ENCODE peak calls at places on chromosome 11, in six cellular contexts. M, L, A, C, T and W are unnamed samples.

GRCh38 chr11:88292156-88292844 is 45.2 kb downstream of the CTSC start:
- DNase-seq in T (no peak), M (peak; percentile 49), A (no peak), L (no peak), C (peak; percentile 18), W (no peak)

GRCh38 chr11:7591992-7592391 is 78.2 kb downstream of the PPFIBP2 start:
- DNase-seq in M (no peak), T (no peak), A (no peak), L (no peak), C (no peak), W (no peak)

GRCh38 chr11:92340839-92341238 is 116.2 kb downstream of the FAT3 start:
- DNase-seq in M (peak; percentile 25), A (no peak), C (no peak), T (no peak), L (no peak), W (no peak)

GRCh38 chr11:40306938-40307548 is 1152.4 kb downstream of the LRRC4C start:
- DNase-seq in A (no peak), C (peak; percentile 52), L (no peak), M (peak; percentile 48), T (no peak), W (no peak)

GRCh38 chr11:38835986-38836385 is 2237.9 kb upstream of the RAG2 start:
- DNase-seq in M (no peak), T (no peak), L (no peak), A (no peak), C (no peak), W (no peak)

GRCh38 chr11:47765086-47765485 is 2.1 kb downstream of the FNBP4 start:
- DNase-seq in A (no peak), L (no peak), T (no peak), M (no peak), C (peak; percentile 51), W (no peak)

GRCh38 chr11:94563176-94563847 is 3.9 kb upstream of the PIWIL4 start:
- DNase-seq in A (no peak), M (peak; percentile 78), L (no peak), T (no peak), C (peak; percentile 77), W (no peak)

GRCh38 chr11:34850339-34850738 is 65.8 kb downstream of the APIP start:
- DNase-seq in A (no peak), M (peak; percentile 40), C (no peak), L (peak; percentile 5), T (no peak), W (no peak)

GRCh38 chr11:57476883-57477506 is 16.7 kb downstream of the RTN4RL2 start:
- DNase-seq in T (peak; percentile 45), A (no peak), L (no peak), C (peak; percentile 36), M (no peak), W (peak; percentile 82)

GRCh38 chr11:125371451-125371935 is 124.6 kb downstream of the FEZ1 start:
- DNase-seq in C (no peak), L (no peak), A (no peak), T (no peak), M (no peak), W (no peak)

GRCh38 chr11:56841210-56841810 is 92.8 kb upstream of the OR9G4 start:
- DNase-seq in M (peak; percentile 54), C (peak; percentile 36), T (no peak), A (no peak), L (no peak), W (peak; percentile 15)

GRCh38 chr11:134516529-134516928 is 104.5 kb upstream of the B3GAT1 start:
- DNase-seq in L (no peak), C (no peak), A (no peak), T (no peak), M (no peak), W (peak; percentile 30)

GRCh38 chr11:38460901-38461300 is 1862.9 kb upstream of the RAG2 start:
- DNase-seq in L (no peak), C (peak; percentile 94), M (peak; percentile 33), T (no peak), A (no peak), W (no peak)

GRCh38 chr11:16297332-16297731 is 59.0 kb downstream of the SOX6 start:
- DNase-seq in T (no peak), L (no peak), A (no peak), M (no peak), C (no peak), W (no peak)

GRCh38 chr11:82557274-82557673 is 176.4 kb downstream of the FAM181B start:
- DNase-seq in C (no peak), L (no peak), T (no peak), M (no peak), A (no peak), W (no peak)

DNA sequence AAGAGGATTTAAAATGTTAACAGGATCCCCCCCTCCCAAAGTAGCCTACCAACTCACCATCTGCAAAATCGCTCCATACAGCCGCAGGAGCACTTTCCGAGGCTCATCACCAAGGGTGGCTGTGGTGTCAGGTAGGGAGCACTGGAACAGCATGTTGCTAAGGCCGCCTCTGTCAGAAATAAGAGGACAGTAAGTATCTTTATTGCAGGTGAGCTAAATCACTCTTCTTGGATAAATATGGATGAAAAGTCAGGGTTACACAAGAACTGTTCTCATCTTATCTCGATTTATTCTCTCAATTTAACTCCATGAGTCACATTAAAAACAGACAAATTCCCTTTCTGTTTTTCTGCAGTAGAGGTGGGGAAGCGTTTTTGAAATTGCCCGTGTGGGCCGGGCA is 24.2 kb downstream of the CHKA start:
- DNase-seq in M (no peak), C (no peak), T (no peak), L (no peak), A (no peak), W (no peak)
- H3K4me1 ChIP-seq in M (no peaks in the 10 kb centered on the region), C (no peaks in the 10 kb centered on the region), T (peaks cover 34% of the 10 kb centered on the region), L (no peaks in the 10 kb centered on the region), A (no peaks in the 10 kb centered on the region), W (peaks cover 14% of the 10 kb centered on the region)

GRCh38 chr11:2699531-2700414 is at the start of gene KCNQ1OT1:
- DNase-seq in T (peak; percentile 88), L (peak; percentile 95), A (peak; percentile 53), M (peak; percentile 75), C (peak; percentile 92), W (peak; percentile 94)
- TF ChIP-seq CTCF in T (no peak), L (no peak), A (no peak), M (no peak), C (no peak), W (no peak)

GRCh38 chr11:2443881-2444300 is 423 bp downstream of the TRPM5 start:
- DNase-seq in M (no peak), C (no peak), T (no peak), L (no peak), A (no peak), W (no peak)

GRCh38 chr11:2443406-2443805 is 908 bp downstream of the TRPM5 start:
- DNase-seq in T (no peak), L (no peak), C (no peak), A (no peak), M (no peak), W (peak; percentile 2)

GRCh38 chr11:2445948-2446551 is 1.2 kb downstream of the KCNQ1 start:
- DNase-seq in A (no peak), M (no peak), T (no peak), C (no peak), L (no peak), W (no peak)

GRCh38 chr11:2445107-2445947 is 519 bp downstream of the KCNQ1 start:
- DNase-seq in M (no peak), L (no peak), C (no peak), T (no peak), A (no peak), W (peak; percentile 46)

GRCh38 chr11:2444301-2445106 is at the start of the genes KCNQ1 and TRPM5:
- DNase-seq in T (peak; percentile 68), L (no peak), M (no peak), C (no peak), A (no peak), W (peak; percentile 61)
- H3K27me3 ChIP-seq in T (peaks cover 5% of the 10 kb centered on the region), L (no peaks in the 10 kb centered on the region), M (peaks cover 55% of the 10 kb centered on the region), C (peaks cover 4% of the 10 kb centered on the region), A (no peaks in the 10 kb centered on the region), W (peaks cover 18% of the 10 kb centered on the region)

GRCh38 chr11:315051-315481 is 1.2 kb downstream of the IFITM1 start:
- DNase-seq in A (no peak), L (no peak), T (no peak), C (no peak), M (no peak), W (no peak)

GRCh38 chr11:316891-317291 is 3.1 kb downstream of the IFITM1 start:
- DNase-seq in A (no peak), M (peak; percentile 12), C (no peak), L (no peak), T (no peak), W (no peak)

GRCh38 chr11:313787-314547 is at the start of gene IFITM1:
- DNase-seq in M (peak; percentile 82), T (peak; percentile 22), L (no peak), C (peak; percentile 68), A (no peak), W (no peak)

GRCh38 chr11:315516-315994 is 1.7 kb downstream of the IFITM1 start:
- DNase-seq in T (no peak), C (no peak), L (no peak), A (no peak), M (no peak), W (peak; percentile 52)

DNA sequence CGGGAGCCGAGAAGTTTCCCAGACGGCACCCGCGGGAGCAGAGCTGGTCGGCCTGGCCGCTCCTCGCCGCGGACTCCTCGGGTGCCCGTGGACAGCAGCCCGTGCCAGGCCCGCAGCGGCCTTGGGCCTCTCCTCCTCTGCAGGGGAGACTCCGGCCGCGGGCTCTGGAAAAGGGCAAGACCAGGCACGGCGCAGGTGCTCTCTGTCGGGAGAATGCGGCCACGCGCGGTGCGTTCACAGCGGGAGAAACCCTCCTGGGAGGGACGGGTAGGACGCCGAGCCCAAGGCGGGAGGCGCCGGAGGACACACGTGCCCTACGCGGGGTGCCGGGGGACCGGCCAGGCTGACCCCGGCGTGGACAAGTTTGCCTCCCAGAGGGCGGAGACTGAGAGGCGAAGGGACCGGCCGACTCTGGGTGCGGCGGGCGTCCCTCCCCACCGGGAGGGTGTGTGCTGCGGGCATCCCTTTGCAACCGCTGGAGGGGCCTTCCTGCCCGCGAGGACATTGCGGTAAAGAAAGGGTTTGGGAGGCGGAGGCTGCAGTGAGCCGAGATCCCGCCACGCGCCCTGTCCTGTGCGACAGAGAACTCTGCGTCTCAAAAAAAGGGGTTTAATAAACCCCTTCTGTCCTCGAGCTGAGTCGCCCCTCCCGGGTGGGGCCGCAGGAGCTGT is 2.3 kb downstream of the IFITM1 start:
- DNase-seq in L (no peak), C (no peak), M (peak; percentile 21), T (peak; percentile 64), A (no peak), W (peak; percentile 60)
- H3K4me1 ChIP-seq in L (no peaks in the 10 kb centered on the region), C (peaks cover 10% of the 10 kb centered on the region), M (peaks cover 16% of the 10 kb centered on the region), T (peaks cover 49% of the 10 kb centered on the region), A (peaks cover 26% of the 10 kb centered on the region), W (peaks cover 9% of the 10 kb centered on the region)

DNA sequence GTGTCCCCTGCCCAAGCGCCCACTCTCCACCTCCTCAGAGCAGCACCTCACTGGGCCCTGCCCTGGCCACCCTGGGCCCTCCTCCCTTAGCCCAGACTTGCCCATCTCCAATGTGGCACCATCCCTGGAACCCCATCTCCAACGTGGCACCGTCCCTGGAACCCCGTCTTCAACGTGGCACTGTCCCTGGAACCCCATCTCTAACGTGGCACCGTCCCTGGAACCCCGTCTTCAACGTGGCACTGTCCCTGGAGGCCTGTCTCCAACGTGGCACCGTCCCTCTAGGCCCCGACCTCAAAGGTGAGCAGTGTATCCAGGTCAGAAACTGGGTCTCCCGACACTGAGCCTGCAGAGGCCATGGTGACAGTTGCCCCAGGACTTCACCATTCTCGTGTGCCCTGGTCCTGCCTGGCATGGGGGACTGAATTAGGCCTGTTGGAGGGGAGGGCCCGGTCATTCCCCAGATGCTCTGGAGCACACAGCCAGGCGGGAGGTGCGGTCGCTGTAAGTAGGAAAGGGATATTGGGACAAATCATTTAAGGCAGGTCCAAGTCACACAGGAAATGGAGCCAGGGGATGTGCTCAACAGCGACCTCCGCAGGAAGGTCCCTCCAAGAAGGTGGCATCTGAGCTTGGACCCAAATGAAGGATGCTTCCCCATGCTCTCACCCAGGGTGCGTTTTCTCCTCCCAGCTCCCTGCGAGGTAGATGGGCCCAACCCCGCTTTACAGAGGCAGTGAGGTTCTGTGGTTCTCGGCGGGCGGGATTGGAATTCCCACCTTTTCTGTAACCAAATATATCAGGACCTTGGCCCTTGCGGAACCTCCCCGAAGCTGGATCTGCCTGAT is 2.4 kb upstream of the CTSD start:
- DNase-seq in L (no peak), T (no peak), C (no peak), A (no peak), M (no peak), W (peak; percentile 12)
- TF ChIP-seq CTCF in L (no peak), T (no peak), C (no peak), A (no peak), M (peak; percentile 31), W (no peak)